ENCODE peak calls at places on chromosomes 13 and 19, in eight cellular contexts. W is activated CD8-positive, alpha-beta memory T cell treated with anti-CD3 and anti-CD28 coated beads for 48 hours; N is CD8-positive, alpha-beta memory T cell; Z is activated naive CD4-positive, alpha-beta T cell treated with anti-CD3 and anti-CD28 coated beads for 36 hours; I is frontal cortex; H is M059J; U is HTR-8/SVneo; T is fibroblast of the aortic adventitia. L is an unnamed sample.

GRCh38 chr19:38784224-38784623 is 4.8 kb upstream of the LGALS7B start:
- DNase-seq in W (no peak), N (no peak), Z (no peak), I (no peak), H (no peak), U (no peak), T (peak), L (no peak)

GRCh38 chr19:41705393-41706174 is 2.8 kb upstream of the CEACAM5 start:
- DNase-seq in W (peak), N (no peak), Z (peak), I (no peak), H (peak), U (peak), T (no peak), L (no peak)

GRCh38 chr19:39110263-39110967 is 15.2 kb upstream of the PAK4 start:
- DNase-seq in W (peak), N (peak), Z (peak), I (no peak), H (peak), U (peak), T (peak), L (no peak)

GRCh38 chr13:40186636-40187323 is 479.7 kb downstream of the FOXO1 start:
- DNase-seq in W (no peak), N (no peak), Z (no peak), I (no peak), H (no peak), U (no peak), T (no peak), L (no peak)

GRCh38 chr13:34002141-34002540 is 184.2 kb downstream of the RFC3 start:
- DNase-seq in W (no peak), N (no peak), Z (no peak), I (no peak), H (peak), U (no peak), T (no peak), L (no peak)

GRCh38 chr19:40521276-40521675 is 54.5 kb downstream of the SPTBN4 start:
- DNase-seq in W (no peak), N (no peak), Z (peak), I (no peak), H (peak), U (no peak), T (peak), L (peak)

GRCh38 chr13:30125422-30126073 is 181.8 kb downstream of the KATNAL1 start:
- DNase-seq in W (no peak), N (no peak), Z (no peak), I (no peak), H (peak), U (no peak), T (peak), L (peak)

GRCh38 chr19:42421591-42422031 is 5.6 kb downstream of the LIPE start:
- DNase-seq in W (no peak), N (no peak), Z (no peak), I (no peak), H (peak), U (no peak), T (peak), L (no peak)

GRCh38 chr19:2552859-2553258 is 76.9 kb downstream of the GADD45B start:
- DNase-seq in W (no peak), N (peak), Z (peak), I (no peak), H (peak), U (no peak), T (no peak), L (no peak)

L was measured in astrocyte of the spinal cord.